ENCODE peak calls at places on chromosomes 6 and 20, in six cellular contexts. K, D, W, X, V and C are unnamed samples.

GRCh38 chr6:56407883-56408282 is 160.5 kb upstream of the COL21A1 start:
- DNase-seq in V (no peak), X (no peak), K (no peak), W (no peak), D (no peak), C (no peak)

GRCh38 chr20:48738094-48738398 is 89.8 kb downstream of the PREX1 start:
- DNase-seq in D (no peak), X (no peak), K (no peak), W (no peak), V (no peak), C (no peak)

GRCh38 chr20:38303908-38304379 is at the start of gene BPI:
- DNase-seq in K (no peak), D (no peak), W (no peak), V (no peak), X (no peak), C (no peak)

GRCh38 chr6:28816909-28817807 is 106.6 kb downstream of the TRIM27 start:
- DNase-seq in W (no peak), X (no peak), V (no peak), D (peak; percentile 85), K (no peak), C (no peak)

GRCh38 chr6:31814677-31815024 is 432 bp downstream of the HSPA1L start:
- DNase-seq in W (peak; percentile 88), K (peak; percentile 90), X (peak; percentile 96), V (peak; percentile 97), D (peak; percentile 98), C (peak; percentile 96)

GRCh38 chr20:64036346-64037198 is 590 bp downstream of the C20orf204 start:
- DNase-seq in W (no peak), V (no peak), K (no peak), X (no peak), D (no peak), C (no peak)

GRCh38 chr6:33613794-33614166 is 7.3 kb upstream of the ITPR3 start:
- DNase-seq in K (no peak), W (no peak), V (no peak), X (peak; percentile 35), D (peak; percentile 92), C (no peak)

GRCh38 chr20:56987992-56988391 is 278.4 kb downstream of the BMP7 start:
- DNase-seq in X (no peak), D (peak; percentile 35), K (no peak), W (no peak), V (no peak), C (no peak)

GRCh38 chr6:13762648-13763441 is 51.2 kb upstream of the RANBP9 start:
- DNase-seq in W (no peak), V (no peak), X (peak; percentile 42), D (peak; percentile 93), K (no peak), C (peak; percentile 30)

GRCh38 chr20:53829706-53830521 is 236.3 kb upstream of the ZNF217 start:
- DNase-seq in V (no peak), D (no peak), W (no peak), K (no peak), X (peak; percentile 36), C (no peak)

GRCh38 chr6:20724443-20724842 is 190.2 kb downstream of the CDKAL1 start:
- DNase-seq in X (no peak), K (no peak), V (no peak), D (no peak), W (no peak), C (no peak)

GRCh38 chr20:23048283-23049200 is 930 bp downstream of the THBD start:
- DNase-seq in K (peak; percentile 60), D (peak; percentile 39), X (peak; percentile 37), W (no peak), V (peak; percentile 65), C (no peak)

GRCh38 chr20:35695978-35696377 is 3.2 kb downstream of the NFS1 start:
- DNase-seq in W (no peak), V (no peak), D (no peak), K (no peak), X (no peak), C (no peak)

GRCh38 chr6:33851959-33852358 is 48.2 kb upstream of the MLN start:
- DNase-seq in D (no peak), W (no peak), K (peak; percentile 58), V (no peak), X (peak; percentile 26), C (no peak)

GRCh38 chr6:6392214-6393068 is 72.0 kb upstream of the F13A1 start:
- DNase-seq in X (no peak), D (no peak), V (no peak), W (no peak), K (no peak), C (no peak)

GRCh38 chr6:107114872-107115694 is at the start of gene BEND3:
- DNase-seq in V (no peak), K (peak; percentile 66), W (no peak), D (peak; percentile 32), X (peak; percentile 38), C (no peak)

GRCh38 chr6:52499681-52500239 is 77.1 kb downstream of the TRAM2 start:
- DNase-seq in D (no peak), V (no peak), X (no peak), W (no peak), K (peak; percentile 32), C (no peak)
- H3K27ac ChIP-seq in D (no peak overlapping the region), V (peak overlapping the region; percentile 45), X (no peak overlapping the region), W (no peak overlapping the region), K (no peak overlapping the region), C (peak overlapping the region; percentile 74)

GRCh38 chr20:62742550-62742949 is 33.9 kb downstream of the NTSR1 start:
- DNase-seq in X (peak; percentile 1), K (no peak), V (peak; percentile 24), D (no peak), W (no peak), C (no peak)

GRCh38 chr20:62741701-62742491 is 33.3 kb downstream of the NTSR1 start:
- DNase-seq in X (no peak), K (no peak), D (no peak), V (peak; percentile 38), W (no peak), C (no peak)

GRCh38 chr20:62739581-62740285 is 31.1 kb downstream of the NTSR1 start:
- DNase-seq in W (no peak), K (no peak), X (peak; percentile 67), V (peak; percentile 34), D (no peak), C (no peak)

GRCh38 chr20:62740286-62741141 is 31.9 kb downstream of the NTSR1 start:
- DNase-seq in W (no peak), K (no peak), V (peak; percentile 38), D (peak; percentile 91), X (peak; percentile 47), C (no peak)

DNA sequence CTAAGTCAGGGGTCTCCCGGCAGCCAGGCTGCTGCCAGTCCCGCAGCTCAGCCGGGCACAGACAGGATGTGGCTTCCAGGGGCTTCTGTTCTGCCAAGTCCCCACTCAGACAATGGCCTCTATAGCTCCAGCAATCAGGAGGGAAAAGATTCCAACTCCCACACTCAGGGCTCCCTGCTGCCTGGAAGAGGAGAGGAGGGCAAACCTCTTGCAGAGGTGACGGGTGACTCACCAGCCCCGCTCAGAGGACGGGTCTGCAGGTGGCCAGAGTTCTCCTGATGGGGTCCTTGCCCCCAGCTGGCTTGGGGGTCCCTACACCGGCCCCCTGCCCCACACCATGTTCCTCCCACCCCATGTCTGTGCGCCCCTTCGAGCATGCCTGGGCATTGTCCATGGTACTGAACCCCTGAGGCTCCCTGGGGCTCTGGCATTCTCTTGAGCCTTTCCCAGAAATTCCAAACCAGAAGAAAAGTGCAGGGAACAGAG is 32.6 kb downstream of the NTSR1 start:
- DNase-seq in K (peak; percentile 61), D (no peak), W (no peak), V (peak; percentile 46), X (no peak), C (no peak)
- H3K27ac ChIP-seq in K (no peak overlapping the region), D (no peak overlapping the region), W (no peak overlapping the region), V (no peak overlapping the region), X (peak overlapping the region; percentile 58), C (no peak overlapping the region)

GRCh38 chr6:42448906-42449659 is 2.6 kb downstream of the TRERF1 start:
- DNase-seq in D (peak; percentile 9), W (no peak), K (no peak), X (no peak), V (no peak), C (no peak)

GRCh38 chr6:42451146-42451594 is 556 bp downstream of the TRERF1 start:
- DNase-seq in W (no peak), K (no peak), X (no peak), D (no peak), V (no peak), C (no peak)

GRCh38 chr6:42451595-42452170 is at the start of gene TRERF1:
- DNase-seq in D (peak; percentile 63), V (no peak), W (no peak), K (peak; percentile 78), X (peak; percentile 64), C (no peak)

GRCh38 chr6:42449917-42450313 is 1.8 kb downstream of the TRERF1 start:
- DNase-seq in D (no peak), W (no peak), V (no peak), K (no peak), X (no peak), C (no peak)

DNA sequence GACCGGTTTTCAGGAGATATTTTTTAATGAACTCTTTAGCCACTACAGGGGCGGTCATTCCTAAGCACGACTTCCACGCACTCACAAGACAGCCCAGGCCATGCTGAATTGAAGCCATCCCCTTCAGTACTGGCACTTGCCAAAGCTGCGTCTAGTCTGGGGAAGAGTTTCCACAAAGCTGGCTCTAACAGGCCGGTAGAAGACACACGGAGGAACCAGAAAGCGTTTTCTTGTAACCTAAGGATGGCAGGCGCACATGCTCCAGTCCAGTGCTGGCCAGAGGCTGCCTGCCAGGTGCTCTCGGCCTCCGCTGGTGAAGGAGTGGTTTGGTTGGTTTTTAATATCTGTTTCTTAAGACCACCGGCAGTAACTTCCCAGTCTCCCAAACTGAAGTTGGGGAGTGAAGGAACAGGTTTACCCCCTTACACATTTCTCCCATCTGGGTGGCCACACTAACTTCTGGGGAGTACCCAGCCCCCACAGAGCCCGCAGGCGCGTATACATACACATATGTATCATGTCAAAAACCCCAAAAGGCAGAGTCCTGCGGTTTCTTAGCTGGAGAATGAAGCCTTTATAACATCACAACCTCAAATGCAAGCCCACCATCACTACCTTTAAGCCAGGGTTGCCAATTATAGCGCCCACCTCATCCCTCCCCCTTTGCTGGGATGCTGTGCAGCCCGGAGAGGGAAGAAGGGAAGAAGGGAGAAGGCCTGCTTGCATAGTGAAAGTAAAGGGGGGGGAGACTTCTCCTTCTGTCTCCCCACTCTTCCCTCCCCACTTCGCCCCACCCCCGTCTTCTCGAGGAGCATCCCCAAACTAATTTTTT is 1.2 kb downstream of the TRERF1 start:
- DNase-seq in V (no peak), K (peak; percentile 46), D (no peak), X (peak; percentile 26), W (no peak), C (no peak)
- H3K27ac ChIP-seq in V (no peak overlapping the region), K (peak overlapping the region; percentile 15), D (no peak overlapping the region), X (peak overlapping the region; percentile 89), W (no peak overlapping the region), C (peak overlapping the region; percentile 25)

DNA sequence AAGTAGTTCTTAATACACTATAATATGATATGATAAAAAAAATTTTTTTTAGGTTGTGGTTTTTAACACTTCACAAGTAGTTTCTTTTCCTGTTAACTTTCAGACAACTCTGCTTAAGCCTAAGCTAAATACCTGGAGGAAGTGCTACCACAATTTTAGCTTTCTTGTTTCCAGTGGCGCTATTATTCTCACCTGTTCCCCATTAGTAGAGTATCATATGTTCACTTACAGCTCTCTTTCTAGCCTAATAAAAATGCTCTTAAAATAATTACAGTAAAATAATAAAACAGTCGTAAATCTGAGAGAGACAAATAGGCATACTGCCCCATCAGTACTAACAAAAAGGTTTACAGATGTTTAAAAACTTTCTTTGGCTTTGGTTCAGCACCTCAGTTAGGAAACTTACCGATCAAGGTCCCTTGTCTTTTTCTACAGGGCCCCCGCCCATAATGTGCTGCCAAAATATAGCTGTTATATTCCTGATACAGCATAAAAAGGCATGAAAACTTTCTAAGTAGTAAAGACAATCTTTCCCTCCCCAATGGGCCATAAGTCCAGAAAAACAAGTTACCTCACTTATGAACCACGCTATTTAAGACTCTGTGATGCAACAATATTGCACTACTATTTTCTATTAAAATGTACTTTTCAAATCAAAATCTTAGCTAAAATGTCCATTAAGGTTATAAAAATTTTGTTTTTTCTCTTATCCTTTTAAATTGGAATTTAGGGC is 57.9 kb downstream of the SESN1 start:
- DNase-seq in D (no peak), X (no peak), K (no peak), V (no peak), W (no peak), C (no peak)
- H3K27ac ChIP-seq in D (no peak overlapping the region), X (no peak overlapping the region), K (no peak overlapping the region), V (peak overlapping the region; percentile 3), W (no peak overlapping the region), C (no peak overlapping the region)